ENCODE peak calls at places on chromosomes 5 and 9, in seven cellular contexts. One of them, this sample, is unnamed.
A peak's percentile ranks its signal among the peaks of the same experiment; 100 is the strongest.

GRCh38 chr5:25006734-25007133 is 362.0 kb upstream of the CDH10 start:
- DNase-seq in lower lobe of right lung: no peak
- DNase-seq in stomach: no peak
- DNase-seq in PC-3: peak; percentile 84
- DNase-seq in IMR-90: no peak
- DNase-seq in heart left ventricle: no peak
- DNase-seq in upper lobe of right lung: no peak
- DNase-seq in this sample: peak; percentile 0

GRCh38 chr5:129966071-129966470 is 61.8 kb downstream of the CHSY3 start:
- DNase-seq in lower lobe of right lung: no peak
- DNase-seq in stomach: no peak
- DNase-seq in PC-3: no peak
- DNase-seq in IMR-90: no peak
- DNase-seq in heart left ventricle: no peak
- DNase-seq in upper lobe of right lung: no peak
- DNase-seq in this sample: no peak

GRCh38 chr5:45277860-45278259 is 418.3 kb downstream of the HCN1 start:
- DNase-seq in lower lobe of right lung: no peak
- DNase-seq in stomach: no peak
- DNase-seq in PC-3: no peak
- DNase-seq in IMR-90: no peak
- DNase-seq in heart left ventricle: no peak
- DNase-seq in upper lobe of right lung: no peak
- DNase-seq in this sample: no peak

GRCh38 chr5:53373420-53374188 is 106.8 kb upstream of the FST start:
- DNase-seq in lower lobe of right lung: no peak
- DNase-seq in stomach: no peak
- DNase-seq in PC-3: no peak
- DNase-seq in IMR-90: peak; percentile 62
- DNase-seq in heart left ventricle: no peak
- DNase-seq in upper lobe of right lung: no peak
- DNase-seq in this sample: peak; percentile 83

GRCh38 chr5:137836997-137837396 is 30.7 kb upstream of the MYOT start:
- DNase-seq in lower lobe of right lung: no peak
- DNase-seq in stomach: no peak
- DNase-seq in PC-3: no peak
- DNase-seq in IMR-90: peak; percentile 1
- DNase-seq in heart left ventricle: no peak
- DNase-seq in upper lobe of right lung: no peak
- DNase-seq in this sample: peak; percentile 46

GRCh38 chr5:142495561-142495960 is 170.7 kb upstream of the SPRY4 start:
- DNase-seq in lower lobe of right lung: no peak
- DNase-seq in stomach: no peak
- DNase-seq in PC-3: no peak
- DNase-seq in IMR-90: no peak
- DNase-seq in heart left ventricle: no peak
- DNase-seq in upper lobe of right lung: no peak
- DNase-seq in this sample: peak; percentile 16

GRCh38 chr5:106140101-106140500 is 1530.6 kb downstream of the EFNA5 start:
- DNase-seq in lower lobe of right lung: no peak
- DNase-seq in stomach: no peak
- DNase-seq in PC-3: no peak
- DNase-seq in IMR-90: peak; percentile 50
- DNase-seq in heart left ventricle: no peak
- DNase-seq in upper lobe of right lung: no peak
- DNase-seq in this sample: peak; percentile 33

GRCh38 chr9:35696520-35697215 is 6.9 kb upstream of the TPM2 start:
- DNase-seq in lower lobe of right lung: peak; percentile 61
- DNase-seq in stomach: peak; percentile 83
- DNase-seq in PC-3: peak; percentile 49
- DNase-seq in IMR-90: peak; percentile 40
- DNase-seq in heart left ventricle: peak; percentile 59
- DNase-seq in upper lobe of right lung: no peak
- DNase-seq in this sample: peak; percentile 62

GRCh38 chr9:138023394-138024124 is 146.0 kb downstream of the CACNA1B start:
- DNase-seq in lower lobe of right lung: peak; percentile 31
- DNase-seq in stomach: peak; percentile 2
- DNase-seq in PC-3: no peak
- DNase-seq in IMR-90: no peak
- DNase-seq in heart left ventricle: no peak
- DNase-seq in upper lobe of right lung: peak; percentile 52
- DNase-seq in this sample: no peak

GRCh38 chr9:13013976-13014375 is 239.2 kb downstream of the LURAP1L start:
- DNase-seq in lower lobe of right lung: no peak
- DNase-seq in stomach: no peak
- DNase-seq in PC-3: no peak
- DNase-seq in IMR-90: peak; percentile 21
- DNase-seq in heart left ventricle: no peak
- DNase-seq in upper lobe of right lung: no peak
- DNase-seq in this sample: no peak

GRCh38 chr5:58681943-58682342 is 99.1 kb downstream of the RAB3C start:
- DNase-seq in lower lobe of right lung: no peak
- DNase-seq in stomach: no peak
- DNase-seq in PC-3: no peak
- DNase-seq in IMR-90: no peak
- DNase-seq in heart left ventricle: no peak
- DNase-seq in upper lobe of right lung: no peak
- DNase-seq in this sample: no peak

GRCh38 chr5:31443572-31443971 is 88.3 kb downstream of the DROSHA start:
- DNase-seq in lower lobe of right lung: no peak
- DNase-seq in stomach: no peak
- DNase-seq in PC-3: no peak
- DNase-seq in IMR-90: no peak
- DNase-seq in heart left ventricle: no peak
- DNase-seq in upper lobe of right lung: no peak
- DNase-seq in this sample: no peak

GRCh38 chr5:159504106-159504856 is 174.0 kb upstream of the IL12B start:
- DNase-seq in lower lobe of right lung: no peak
- DNase-seq in stomach: no peak
- DNase-seq in PC-3: no peak
- DNase-seq in IMR-90: peak; percentile 45
- DNase-seq in heart left ventricle: no peak
- DNase-seq in upper lobe of right lung: no peak
- DNase-seq in this sample: peak; percentile 11
- H3K4me3 ChIP-seq in lower lobe of right lung: no peak overlapping the region
- H3K4me3 ChIP-seq in stomach: no peak overlapping the region
- H3K4me3 ChIP-seq in PC-3: no peak overlapping the region
- H3K4me3 ChIP-seq in IMR-90: no peak overlapping the region
- H3K4me3 ChIP-seq in heart left ventricle: no peak overlapping the region
- H3K4me3 ChIP-seq in upper lobe of right lung: no peak overlapping the region
- H3K4me3 ChIP-seq in this sample: no peak overlapping the region

DNA sequence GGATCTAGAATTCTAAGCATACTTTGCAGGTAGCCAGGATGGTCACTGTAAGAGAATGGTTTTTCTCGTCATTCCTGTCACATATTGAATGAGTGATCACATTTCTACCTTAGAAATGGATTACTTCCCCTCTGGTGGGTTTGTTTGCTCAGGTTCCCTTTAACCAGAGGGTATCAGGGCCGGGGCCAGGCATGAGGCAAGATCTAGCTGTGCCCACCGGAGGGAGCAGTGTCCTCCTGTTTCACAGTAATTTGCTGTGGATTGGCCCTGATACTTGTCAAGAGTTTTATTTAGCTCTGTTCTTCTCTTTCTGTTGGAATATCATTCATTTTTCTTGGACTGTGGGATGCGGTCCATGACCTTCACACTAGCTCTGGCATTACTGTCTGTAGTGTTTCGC is 42.3 kb upstream of the ZBED3 start:
- DNase-seq in lower lobe of right lung: no peak
- DNase-seq in stomach: no peak
- DNase-seq in PC-3: peak; percentile 54
- DNase-seq in IMR-90: peak; percentile 13
- DNase-seq in heart left ventricle: no peak
- DNase-seq in upper lobe of right lung: no peak
- DNase-seq in this sample: peak; percentile 37
- TF ChIP-seq CTCF in lower lobe of right lung: no peak
- TF ChIP-seq CTCF in stomach: no peak
- TF ChIP-seq CTCF in PC-3: peak; percentile 67
- TF ChIP-seq CTCF in IMR-90: peak; percentile 40
- TF ChIP-seq CTCF in heart left ventricle: peak; percentile 18
- TF ChIP-seq CTCF in upper lobe of right lung: no peak
- TF ChIP-seq CTCF in this sample: peak; percentile 45

DNA sequence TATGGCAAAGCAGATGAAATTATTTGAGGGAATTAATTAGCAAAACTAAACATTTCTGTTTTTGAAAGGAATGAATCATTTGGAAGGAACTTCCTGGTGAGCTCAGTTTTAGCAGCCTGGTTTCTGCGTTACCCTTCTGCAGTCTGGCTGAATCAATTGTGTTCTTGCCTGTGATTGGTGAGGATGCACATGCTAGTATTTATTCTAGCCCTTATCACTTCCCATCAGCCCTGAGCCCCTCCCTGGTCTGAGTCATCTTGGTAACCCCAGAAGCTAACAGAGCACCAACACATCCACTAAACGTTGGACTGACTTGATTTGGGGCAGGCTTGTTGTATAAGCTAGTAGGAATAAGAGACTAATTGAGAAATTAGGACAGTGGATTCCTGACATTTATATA is 6.6 kb downstream of the TJP2 start:
- DNase-seq in lower lobe of right lung: no peak
- DNase-seq in stomach: peak; percentile 54
- DNase-seq in PC-3: peak; percentile 93
- DNase-seq in IMR-90: peak; percentile 99
- DNase-seq in heart left ventricle: peak; percentile 30
- DNase-seq in upper lobe of right lung: no peak
- DNase-seq in this sample: peak; percentile 94
- H3K4me3 ChIP-seq in lower lobe of right lung: no peak overlapping the region
- H3K4me3 ChIP-seq in stomach: no peak overlapping the region
- H3K4me3 ChIP-seq in PC-3: peak overlapping the region; percentile 38
- H3K4me3 ChIP-seq in IMR-90: no peak overlapping the region
- H3K4me3 ChIP-seq in heart left ventricle: no peak overlapping the region
- H3K4me3 ChIP-seq in upper lobe of right lung: no peak overlapping the region
- H3K4me3 ChIP-seq in this sample: no peak overlapping the region

GRCh38 chr9:87883990-87884389 is 1.3 kb downstream of the SPATA31E1 start:
- DNase-seq in lower lobe of right lung: no peak
- DNase-seq in stomach: no peak
- DNase-seq in PC-3: no peak
- DNase-seq in IMR-90: no peak
- DNase-seq in heart left ventricle: no peak
- DNase-seq in upper lobe of right lung: no peak
- DNase-seq in this sample: no peak
- TF ChIP-seq CTCF in lower lobe of right lung: no peak
- TF ChIP-seq CTCF in stomach: no peak
- TF ChIP-seq CTCF in PC-3: peak; percentile 32
- TF ChIP-seq CTCF in IMR-90: no peak
- TF ChIP-seq CTCF in heart left ventricle: no peak
- TF ChIP-seq CTCF in upper lobe of right lung: peak; percentile 8
- TF ChIP-seq CTCF in this sample: no peak

DNA sequence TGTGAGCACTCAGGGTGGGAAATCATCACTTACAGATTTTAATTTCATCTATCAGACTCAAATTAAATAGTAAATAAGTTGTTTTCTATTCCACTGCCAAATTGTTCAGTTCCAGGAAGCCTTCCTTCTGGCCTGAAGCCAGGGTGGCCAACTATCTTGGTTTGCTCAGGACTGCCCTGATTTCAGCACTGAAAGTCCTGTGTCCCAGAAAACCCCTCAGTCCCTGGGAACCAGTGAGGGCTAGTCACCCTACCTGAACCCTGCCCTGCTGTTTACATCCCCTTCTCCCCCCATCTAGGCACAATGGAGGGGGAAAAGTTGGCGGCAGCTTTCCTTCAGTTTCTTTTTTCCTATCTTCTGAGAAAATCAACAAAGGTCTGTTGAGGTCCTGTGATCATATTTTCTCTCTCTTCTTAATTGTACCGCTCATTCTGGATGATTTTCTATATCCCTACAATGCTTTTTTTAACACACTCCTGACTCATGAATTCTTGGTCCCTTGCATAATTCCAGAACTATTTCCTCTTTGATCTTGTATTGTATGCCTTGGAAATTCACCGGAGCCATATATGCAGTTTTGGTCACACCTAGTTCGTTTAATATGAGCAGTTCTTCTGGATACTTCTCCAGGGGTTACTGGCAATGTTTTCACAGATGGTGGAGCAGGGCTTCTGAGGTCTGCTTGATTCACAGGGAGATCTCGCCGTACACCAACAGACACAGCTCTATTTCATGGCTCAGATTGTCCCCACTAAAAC is 103.8 kb downstream of the MAP1B start:
- DNase-seq in lower lobe of right lung: no peak
- DNase-seq in stomach: peak; percentile 68
- DNase-seq in PC-3: peak; percentile 64
- DNase-seq in IMR-90: peak; percentile 88
- DNase-seq in heart left ventricle: peak; percentile 37
- DNase-seq in upper lobe of right lung: no peak
- DNase-seq in this sample: peak; percentile 92
- H3K4me3 ChIP-seq in lower lobe of right lung: no peak overlapping the region
- H3K4me3 ChIP-seq in stomach: no peak overlapping the region
- H3K4me3 ChIP-seq in PC-3: no peak overlapping the region
- H3K4me3 ChIP-seq in IMR-90: peak overlapping the region; percentile 25
- H3K4me3 ChIP-seq in heart left ventricle: no peak overlapping the region
- H3K4me3 ChIP-seq in upper lobe of right lung: no peak overlapping the region
- H3K4me3 ChIP-seq in this sample: peak overlapping the region; percentile 34

GRCh38 chr9:133467101-133467500 is 7.3 kb downstream of the CACFD1 start:
- DNase-seq in lower lobe of right lung: no peak
- DNase-seq in stomach: no peak
- DNase-seq in PC-3: no peak
- DNase-seq in IMR-90: no peak
- DNase-seq in heart left ventricle: no peak
- DNase-seq in upper lobe of right lung: no peak
- DNase-seq in this sample: no peak
- TF ChIP-seq CTCF in lower lobe of right lung: no peak
- TF ChIP-seq CTCF in stomach: no peak
- TF ChIP-seq CTCF in PC-3: no peak
- TF ChIP-seq CTCF in IMR-90: no peak
- TF ChIP-seq CTCF in heart left ventricle: no peak
- TF ChIP-seq CTCF in upper lobe of right lung: no peak
- TF ChIP-seq CTCF in this sample: no peak

This sample was measured in cardiac fibroblast.